ENCODE peak calls at places on chromosomes 12 and 14, in seven cellular contexts. G is left ventricle myocardium inferior, W is suprapubic skin, J is heart right ventricle, N is stomach, V is endodermal cell, Y is testis. C is an unnamed sample. For H3K4me1 and H3K27me3, the result is how much of the 10 kb centered on the place peaks cover.

GRCh38 chr12:44000309-44000952 is 164.6 kb downstream of the TMEM117 start:
- DNase-seq in G (no peak), W (no peak), J (no peak), N (no peak), V (peak), Y (peak), C (peak)

GRCh38 chr14:52789118-52789517 is 2.3 kb downstream of the GNPNAT1 start:
- DNase-seq in G (no peak), W (no peak), J (no peak), N (no peak), V (no peak), Y (no peak), C (no peak)

GRCh38 chr14:68377056-68377455 is 415.8 kb downstream of the ZFP36L1 start:
- DNase-seq in G (no peak), W (no peak), J (peak), N (no peak), V (no peak), Y (no peak), C (no peak)

GRCh38 chr12:127170271-127171180 is 1096.4 kb upstream of the TMEM132C start:
- DNase-seq in G (no peak), W (peak), J (no peak), N (no peak), V (no peak), Y (no peak), C (no peak)

GRCh38 chr14:97414718-97415098 is 617.5 kb downstream of the VRK1 start:
- DNase-seq in G (no peak), W (no peak), J (no peak), N (no peak), V (peak), Y (no peak), C (no peak)

GRCh38 chr14:102183922-102184677 is 44.4 kb downstream of the WDR20 start:
- DNase-seq in G (no peak), W (no peak), J (no peak), N (no peak), V (peak), Y (no peak), C (no peak)

GRCh38 chr12:46110220-46110700 is 119.9 kb upstream of the SCAF11 start:
- DNase-seq in G (peak), W (no peak), J (peak), N (peak), V (no peak), Y (no peak), C (peak)

GRCh38 chr12:131087302-131087818 is 133.7 kb downstream of the ADGRD1 start:
- DNase-seq in G (no peak), W (no peak), J (no peak), N (peak), V (peak), Y (no peak), C (no peak)

GRCh38 chr14:20986811-20987210 is 3.0 kb upstream of the METTL17 start:
- DNase-seq in G (no peak), W (no peak), J (peak), N (no peak), V (no peak), Y (no peak), C (no peak)

GRCh38 chr14:70600382-70601157 is at the start of gene MED6:
- DNase-seq in G (peak), W (peak), J (peak), N (peak), V (peak), Y (peak), C (peak)

GRCh38 chr12:46300906-46301305 is 32.1 kb upstream of the SLC38A1 start:
- DNase-seq in G (peak), W (no peak), J (peak), N (no peak), V (no peak), Y (no peak), C (no peak)

GRCh38 chr14:81394739-81395138 is 5.4 kb downstream of the STON2 start:
- DNase-seq in G (no peak), W (no peak), J (no peak), N (no peak), V (no peak), Y (no peak), C (no peak)

GRCh38 chr14:58920230-58920629 is 268.2 kb upstream of the DAAM1 start:
- DNase-seq in G (no peak), W (no peak), J (no peak), N (no peak), V (no peak), Y (no peak), C (no peak)

GRCh38 chr14:58923751-58924405 is 264.6 kb upstream of the DAAM1 start:
- DNase-seq in G (no peak), W (no peak), J (no peak), N (no peak), V (peak), Y (no peak), C (no peak)

GRCh38 chr14:58918066-58918465 is 270.4 kb upstream of the DAAM1 start:
- DNase-seq in G (no peak), W (no peak), J (no peak), N (no peak), V (no peak), Y (no peak), C (no peak)

GRCh38 chr14:58919262-58919661 is 269.2 kb upstream of the DAAM1 start:
- DNase-seq in G (no peak), W (no peak), J (no peak), N (no peak), V (no peak), Y (no peak), C (no peak)

GRCh38 chr14:58922211-58922940 is 266.1 kb upstream of the DAAM1 start:
- DNase-seq in G (no peak), W (no peak), J (no peak), N (no peak), V (no peak), Y (no peak), C (no peak)
- H3K4me1 ChIP-seq in G (under half), W (under half), J (under half), N (under half), V (under half), Y (under half), C (under half)

GRCh38 chr14:23055147-23055550 is 2.2 kb downstream of the CDH24 start:
- DNase-seq in G (no peak), W (no peak), J (no peak), N (no peak), V (peak), Y (no peak), C (no peak)

GRCh38 chr14:23053426-23053825 is 3.9 kb downstream of the CDH24 start:
- DNase-seq in G (no peak), W (no peak), J (no peak), N (no peak), V (peak), Y (no peak), C (no peak)

GRCh38 chr14:23055621-23056256 is 1.6 kb downstream of the CDH24 start:
- DNase-seq in G (no peak), W (no peak), J (peak), N (no peak), V (no peak), Y (no peak), C (no peak)

GRCh38 chr14:23052671-23053070 is 4.6 kb downstream of the CDH24 start:
- DNase-seq in G (no peak), W (no peak), J (no peak), N (no peak), V (peak), Y (no peak), C (no peak)

DNA sequence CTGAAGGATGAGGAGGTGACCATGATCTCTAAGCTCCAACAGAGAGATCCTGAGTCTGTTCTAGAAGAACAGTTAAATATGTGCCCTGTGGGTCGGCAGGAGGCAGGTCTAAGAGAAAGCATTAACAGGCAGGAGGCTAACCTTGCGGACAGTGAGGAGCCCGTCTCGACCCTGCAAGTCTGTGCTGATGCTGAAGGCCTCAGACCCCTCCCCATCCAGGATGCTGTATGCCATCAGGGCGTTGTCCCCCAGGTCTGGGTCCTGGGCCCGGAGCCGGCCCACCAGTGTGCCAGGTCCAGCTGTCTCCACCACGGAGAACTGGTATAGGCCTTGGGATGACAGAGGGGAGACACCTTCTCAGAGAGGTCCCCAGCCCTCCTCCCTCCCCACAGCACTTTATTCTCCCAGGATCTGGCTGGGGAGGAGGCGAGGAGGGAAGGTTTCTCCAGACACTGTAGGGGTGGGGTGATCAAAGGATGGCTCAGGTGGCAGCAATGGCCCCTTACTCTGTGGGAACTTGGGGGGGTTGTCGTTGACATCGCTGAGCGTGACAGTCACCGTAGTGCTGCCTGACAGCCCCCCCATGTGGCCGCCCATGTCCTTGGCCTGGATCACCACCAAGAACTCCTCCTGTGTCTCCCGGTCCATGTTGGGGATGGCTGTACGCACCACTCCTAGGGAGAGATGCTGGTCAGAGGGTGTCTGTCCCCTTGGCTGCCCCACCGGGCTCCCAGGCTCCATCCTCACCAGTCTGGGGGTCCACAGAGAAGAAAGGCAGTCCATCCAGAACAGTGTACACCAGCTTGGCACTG is 3.1 kb downstream of the CDH24 start:
- DNase-seq in G (no peak), W (no peak), J (no peak), N (no peak), V (peak), Y (peak), C (no peak)
- TF ChIP-seq CTCF in G (peak), W (no peak), J (no peak), N (no peak), V (peak), Y (no peak), C (no peak)

GRCh38 chr14:101076451-101077220 is 173.1 kb upstream of the RTL1 start:
- DNase-seq in G (no peak), W (peak), J (no peak), N (peak), V (peak), Y (peak), C (peak)

GRCh38 chr14:101077511-101078074 is 174.1 kb upstream of the RTL1 start:
- DNase-seq in G (no peak), W (peak), J (no peak), N (peak), V (peak), Y (peak), C (peak)

GRCh38 chr14:101078892-101079221 is 175.3 kb upstream of the RTL1 start:
- DNase-seq in G (no peak), W (no peak), J (no peak), N (peak), V (peak), Y (peak), C (peak)

GRCh38 chr14:101075801-101076413 is 172.4 kb upstream of the RTL1 start:
- DNase-seq in G (no peak), W (peak), J (no peak), N (peak), V (peak), Y (peak), C (peak)

GRCh38 chr14:101078105-101078891 is 174.8 kb upstream of the RTL1 start:
- DNase-seq in G (no peak), W (no peak), J (no peak), N (peak), V (peak), Y (peak), C (peak)
- H3K27me3 ChIP-seq in G (half or more), W (half or more), J (half or more), N (under half), V (under half), Y (under half), C (under half)

DNA sequence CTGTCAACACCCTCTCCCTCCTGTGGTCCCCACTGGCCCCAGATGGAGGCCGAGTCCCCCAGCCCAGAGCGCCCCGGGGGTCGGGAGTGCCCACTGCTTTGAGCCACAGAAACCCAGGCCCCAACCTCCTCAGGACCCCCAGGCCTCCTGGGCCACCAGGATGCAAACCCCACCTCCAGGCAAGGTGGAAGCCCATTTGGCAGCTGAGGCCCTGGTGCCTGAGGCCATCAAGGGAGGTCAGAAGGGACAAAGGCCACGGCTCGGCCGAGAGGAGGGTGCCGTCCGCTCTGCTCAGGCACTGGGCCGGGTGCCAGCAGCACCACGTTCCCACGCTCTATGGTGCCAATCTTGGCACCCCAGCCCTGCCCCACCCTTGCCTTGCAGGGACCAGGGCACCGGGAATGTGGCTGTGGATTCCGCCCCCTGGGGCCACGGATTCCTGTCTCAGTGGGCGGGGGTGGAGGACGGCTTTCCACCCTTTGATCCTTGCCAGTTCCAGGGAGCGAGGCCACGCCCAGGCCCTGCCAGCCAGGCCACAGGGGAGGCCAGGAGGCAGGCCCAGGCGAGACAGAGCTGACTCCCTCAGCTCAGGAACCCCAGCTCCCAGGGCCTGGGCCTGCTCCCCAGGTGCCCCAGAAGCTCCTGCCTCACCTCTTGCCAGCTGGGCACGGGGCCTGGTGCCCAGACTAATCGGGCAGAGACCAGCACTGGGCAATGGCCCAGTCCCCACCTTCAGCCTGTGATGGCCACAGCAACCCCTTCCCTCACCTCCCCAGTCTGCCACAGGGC is 26.3 kb upstream of the GPR132 start:
- DNase-seq in G (peak), W (peak), J (peak), N (peak), V (peak), Y (peak), C (peak)
- H3K4me1 ChIP-seq in G (half or more), W (half or more), J (half or more), N (half or more), V (under half), Y (under half), C (under half)